ENCODE peak calls at places on chromosomes 12 and 14, in six cellular contexts. I is HCT116, A is HepG2, P is GM12878, F is K562, D is H1. W is an unnamed sample.
A peak's percentile ranks its signal among the peaks of the same experiment; 100 is the strongest.

GRCh38 chr14:100539766-100540140 is 47.5 kb downstream of the BEGAIN start:
- DNase-seq in D (no peak), I (no peak), A (no peak), F (no peak), P (no peak), W (no peak)

GRCh38 chr14:103427485-103428443 is 42.5 kb downstream of the MARK3 start:
- DNase-seq in D (peak; percentile 15), F (peak; percentile 34), I (no peak), A (no peak), P (peak; percentile 36), W (no peak)

GRCh38 chr14:104383088-104383805 is 196.3 kb upstream of the C14orf180 start:
- DNase-seq in D (no peak), I (no peak), P (no peak), A (no peak), F (no peak), W (no peak)

GRCh38 chr14:94612174-94612573 is at the start of gene SERPINA3:
- DNase-seq in A (peak; percentile 91), I (no peak), D (no peak), F (no peak), P (no peak), W (no peak)

GRCh38 chr12:96571101-96571862 is 81.9 kb downstream of the CFAP54 start:
- DNase-seq in P (peak; percentile 93), D (no peak), F (no peak), A (no peak), I (no peak), W (no peak)

GRCh38 chr12:104083769-104084475 is 19.6 kb downstream of the HCFC2 start:
- DNase-seq in P (peak; percentile 36), A (no peak), I (no peak), D (no peak), F (no peak), W (no peak)

GRCh38 chr12:120101182-120101581 is 15.4 kb downstream of the RAB35 start:
- DNase-seq in D (no peak), F (no peak), I (no peak), A (no peak), P (no peak), W (no peak)

GRCh38 chr14:61934385-61934784 is 172.2 kb downstream of the SNAPC1 start:
- DNase-seq in F (no peak), P (no peak), I (no peak), D (no peak), A (no peak), W (no peak)

GRCh38 chr12:57239587-57240068 is 10.1 kb downstream of the SHMT2 start:
- DNase-seq in F (no peak), A (no peak), D (no peak), P (no peak), I (no peak), W (no peak)

GRCh38 chr14:100406505-100407131 is 83.5 kb downstream of the SLC25A47 start:
- DNase-seq in I (no peak), A (peak; percentile 66), P (no peak), F (peak; percentile 48), D (no peak), W (no peak)

GRCh38 chr12:38728894-38729293 is 176.5 kb downstream of the CPNE8 start:
- DNase-seq in D (no peak), P (no peak), A (no peak), F (no peak), I (no peak), W (no peak)

GRCh38 chr12:70576341-70577282 is 60.6 kb downstream of the PTPRB start:
- DNase-seq in F (peak; percentile 49), P (peak; percentile 7), I (peak; percentile 66), A (peak; percentile 64), D (no peak), W (peak; percentile 69)

GRCh38 chr14:65369560-65369959 is 43.0 kb upstream of the FUT8 start:
- DNase-seq in P (no peak), I (no peak), D (no peak), F (no peak), A (no peak), W (no peak)

GRCh38 chr14:35818346-35819115 is 7.6 kb upstream of the BRMS1L start:
- DNase-seq in I (no peak), F (peak; percentile 9), D (no peak), P (no peak), A (peak; percentile 86), W (no peak)

GRCh38 chr14:64640839-64641238 is 63.4 kb upstream of the PLEKHG3 start:
- DNase-seq in I (no peak), P (no peak), F (no peak), D (no peak), A (no peak), W (no peak)

GRCh38 chr12:64583395-64584172 is 26.7 kb upstream of the RASSF3 start:
- DNase-seq in F (no peak), P (no peak), A (no peak), D (no peak), I (no peak), W (no peak)

GRCh38 chr14:69715725-69716482 is 51.0 kb upstream of the SRSF5 start:
- DNase-seq in I (no peak), A (no peak), P (no peak), D (no peak), F (no peak), W (no peak)

GRCh38 chr14:54472291-54472690 is 16.5 kb downstream of the GMFB start:
- DNase-seq in P (no peak), D (no peak), A (no peak), F (no peak), I (no peak), W (no peak)

GRCh38 chr14:41607966-41608663 is 1.4 kb downstream of the LRFN5 start:
- DNase-seq in P (no peak), F (no peak), D (no peak), A (no peak), I (no peak), W (no peak)
- H3K9ac ChIP-seq in P (no peak overlapping the region), F (no peak overlapping the region), D (peak overlapping the region; percentile 38), A (no peak overlapping the region), I (no peak overlapping the region), W (peak overlapping the region; percentile 42)

GRCh38 chr12:12008232-12008850 is 62.4 kb upstream of the BCL2L14 start:
- DNase-seq in F (no peak), A (no peak), P (no peak), I (no peak), D (no peak), W (peak; percentile 80)
- TF ChIP-seq ZNF274 in F (no peak), A (no peak), P (no peak), I (no peak), D (no peak), W (no peak)

DNA sequence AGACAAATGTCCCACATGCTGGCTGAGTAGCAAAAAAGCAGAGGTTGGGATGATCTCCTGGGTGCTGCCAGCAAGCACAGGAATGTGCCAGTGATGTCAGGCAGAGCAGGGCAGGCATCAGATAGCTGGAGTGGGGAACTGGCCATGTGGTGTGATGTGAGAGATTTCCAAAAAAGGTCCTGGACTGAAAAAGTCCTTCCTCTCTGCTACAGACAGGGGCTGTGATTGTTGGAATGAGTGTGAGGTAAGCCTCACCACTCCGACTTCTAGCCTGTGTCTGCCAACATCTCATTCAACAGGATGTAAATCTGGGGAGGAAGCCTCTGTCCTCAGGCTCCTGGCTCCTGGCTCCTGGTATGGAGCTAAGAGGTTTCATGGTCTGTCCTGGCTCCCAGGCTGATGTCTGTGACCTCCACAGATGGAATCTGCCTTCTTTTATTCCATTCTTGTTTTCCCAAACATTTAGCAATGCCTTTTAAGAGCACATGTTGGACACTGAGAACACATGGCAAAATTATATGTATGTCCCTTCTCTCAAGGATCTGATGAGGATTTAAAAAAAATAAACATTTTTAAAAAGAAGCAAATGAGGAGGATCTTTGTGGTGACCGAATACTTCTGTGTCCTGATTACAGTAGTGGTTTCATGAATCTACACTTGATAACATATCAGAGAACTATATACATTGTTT is 50.1 kb upstream of the STK38L start:
- DNase-seq in A (no peak), P (no peak), F (no peak), D (no peak), I (no peak), W (no peak)
- H3K9ac ChIP-seq in A (no peak overlapping the region), P (no peak overlapping the region), F (no peak overlapping the region), D (no peak overlapping the region), I (no peak overlapping the region), W (no peak overlapping the region)

GRCh38 chr12:45247589-45247988 is 31.7 kb downstream of the ANO6 start:
- DNase-seq in D (no peak), I (no peak), P (no peak), F (no peak), A (no peak), W (no peak)
- TF ChIP-seq ZNF274 in D (no peak), I (no peak), P (no peak), F (no peak), A (no peak), W (no peak)

GRCh38 chr12:124906606-124907261 is 7.7 kb downstream of the UBC start:
- DNase-seq in D (no peak), A (peak; percentile 93), I (peak; percentile 94), P (peak; percentile 87), F (peak; percentile 72), W (peak; percentile 93)

GRCh38 chr12:124901003-124901402 is 13.4 kb downstream of the UBC start:
- DNase-seq in I (no peak), A (no peak), P (no peak), F (no peak), D (no peak), W (no peak)

GRCh38 chr12:124902916-124903315 is 11.5 kb downstream of the UBC start:
- DNase-seq in P (no peak), D (no peak), I (no peak), A (no peak), F (no peak), W (no peak)

GRCh38 chr12:124909831-124910560 is 4.5 kb downstream of the UBC start:
- DNase-seq in P (no peak), A (no peak), F (no peak), D (no peak), I (no peak), W (no peak)

DNA sequence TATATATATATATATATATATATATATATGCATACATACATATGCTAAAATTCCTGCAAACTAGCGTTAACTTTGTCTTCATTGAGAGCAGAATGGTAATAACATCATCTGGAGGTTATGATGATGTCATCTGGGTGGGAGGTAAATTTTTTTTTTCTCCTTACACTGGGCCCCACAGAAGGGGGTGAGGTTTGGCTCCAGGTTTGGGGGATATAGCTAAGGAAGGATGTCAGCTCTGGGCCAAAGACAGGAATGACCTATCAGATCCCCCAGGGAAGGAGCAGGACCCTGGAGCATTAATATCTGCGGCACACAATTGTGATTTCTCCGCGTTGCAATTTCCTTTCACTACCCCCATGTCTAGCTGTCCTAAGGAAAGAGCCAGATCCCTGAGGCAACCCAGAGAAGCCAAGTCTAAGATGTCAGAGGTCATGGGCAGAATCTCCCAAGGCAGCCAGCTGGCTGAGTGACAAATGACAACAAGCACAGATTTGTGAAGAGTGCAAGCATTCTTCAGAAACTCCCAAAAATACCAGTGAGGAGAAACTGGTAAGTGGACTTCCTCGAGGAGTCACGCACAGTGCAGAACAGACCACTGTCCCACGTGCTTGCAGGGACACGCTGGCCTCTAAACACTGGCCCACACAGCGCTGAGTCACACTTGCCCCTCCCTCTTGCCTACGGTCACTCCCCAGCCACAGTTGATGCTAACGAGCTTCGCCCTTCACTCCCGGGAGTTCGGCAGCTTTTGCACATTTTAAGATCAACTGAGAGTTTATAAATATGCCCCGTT is 9.9 kb downstream of the UBC start:
- DNase-seq in F (peak; percentile 78), D (no peak), I (no peak), P (no peak), A (peak; percentile 72), W (no peak)
- H3K9ac ChIP-seq in F (peak overlapping the region; percentile 6), D (no peak overlapping the region), I (peak overlapping the region; percentile 42), P (peak overlapping the region; percentile 2), A (no peak overlapping the region), W (peak overlapping the region; percentile 34)

W was measured in NT2/D1.